ENCODE peak calls at places on chromosomes 5 and 9, in four cellular contexts. C is transverse colon, T is sigmoid colon, D is stomach. O is an unnamed sample.

GRCh38 chr5:143033535-143034260 is 263.5 kb downstream of the ARHGAP26 start:
- DNase-seq in C (no peak), D (no peak), T (no peak), O (no peak)

GRCh38 chr5:83368317-83368716 is 103.2 kb upstream of the VCAN start:
- DNase-seq in C (no peak), D (no peak), T (no peak), O (peak)

GRCh38 chr5:112878760-112879159 is 17.7 kb downstream of the SRP19 start:
- DNase-seq in D (no peak), T (no peak), C (no peak), O (no peak)

GRCh38 chr5:15008911-15009310 is 137.3 kb upstream of the ANKH start:
- DNase-seq in T (no peak), C (no peak), D (no peak), O (no peak)

GRCh38 chr9:114452219-114453169 is 52.8 kb downstream of the WHRN start:
- DNase-seq in T (no peak), C (peak), D (peak), O (no peak)

GRCh38 chr9:121120386-121120785 is 45.6 kb downstream of the CNTRL start:
- DNase-seq in T (no peak), D (no peak), C (no peak), O (no peak)

GRCh38 chr9:115649991-115650472 is 503.6 kb upstream of the PAPPA start:
- DNase-seq in D (peak), T (peak), C (peak), O (peak)

GRCh38 chr5:174750720-174751119 is 26.3 kb downstream of the MSX2 start:
- DNase-seq in D (no peak), C (no peak), T (no peak), O (no peak)

GRCh38 chr9:20783057-20784038 is 99.3 kb downstream of the FOCAD start:
- DNase-seq in C (no peak), T (no peak), D (no peak), O (no peak)

GRCh38 chr5:162096448-162096847 is 28.9 kb downstream of the GABRG2 start:
- DNase-seq in D (no peak), C (no peak), T (no peak), O (no peak)

GRCh38 chr5:139141841-139142240 is 56.3 kb downstream of the SIL1 start:
- DNase-seq in D (peak), C (peak), T (peak), O (peak)

GRCh38 chr9:84297162-84297821 is 43.3 kb downstream of the SLC28A3 start:
- DNase-seq in T (no peak), D (no peak), C (no peak), O (no peak)

GRCh38 chr5:140605879-140606278 is 27.1 kb downstream of the CD14 start:
- DNase-seq in D (no peak), T (no peak), C (no peak), O (no peak)

GRCh38 chr5:52693279-52693678 is 94.4 kb upstream of the ITGA1 start:
- DNase-seq in D (peak), T (peak), C (peak), O (peak)

GRCh38 chr9:116423149-116423548 is 264.0 kb upstream of the TRIM32 start:
- DNase-seq in D (no peak), C (no peak), T (no peak), O (no peak)

GRCh38 chr5:96129276-96129675 is 167.6 kb upstream of the ELL2 start:
- DNase-seq in D (no peak), T (no peak), C (no peak), O (no peak)

GRCh38 chr5:111227805-111228204 is 3.6 kb downstream of the CAMK4 start:
- DNase-seq in T (no peak), C (peak), D (no peak), O (no peak)

GRCh38 chr9:107147134-107147533 is 135.9 kb upstream of the RAD23B start:
- DNase-seq in D (no peak), T (no peak), C (no peak), O (no peak)

GRCh38 chr9:135506327-135507103 is 6.0 kb downstream of the MRPS2 start:
- DNase-seq in T (peak), D (no peak), C (no peak), O (peak)

GRCh38 chr9:81417885-81418284 is 271.5 kb downstream of the TLE1 start:
- DNase-seq in C (no peak), T (no peak), D (no peak), O (no peak)

GRCh38 chr5:8457187-8458037 is 588.5 kb downstream of the MTRR start:
- DNase-seq in D (peak), C (peak), T (peak), O (peak)

DNA sequence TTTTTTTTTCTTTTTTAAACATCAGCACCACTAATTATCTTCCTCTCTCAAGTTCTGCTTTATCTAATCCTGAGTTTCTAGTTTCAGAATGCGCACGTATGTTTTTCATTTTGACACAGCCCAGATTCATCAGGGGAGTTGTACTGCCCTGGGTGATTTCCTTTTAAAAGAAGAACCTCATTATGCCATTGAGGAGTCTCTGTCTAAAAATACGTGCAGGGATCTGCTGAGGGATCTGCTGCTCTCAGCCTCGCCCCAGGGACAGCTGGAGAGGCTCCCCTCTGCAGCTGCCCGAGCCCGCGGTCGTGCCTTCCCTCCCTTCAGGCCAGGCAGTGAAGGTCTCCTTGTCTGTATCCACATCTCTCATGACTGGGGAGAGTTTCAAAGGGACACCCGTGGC is 273.1 kb downstream of the ARHGEF28 start:
- DNase-seq in D (no peak), C (no peak), T (no peak), O (no peak)
- TF ChIP-seq EP300 in D (no peak), C (no peak), T (no peak), O (no peak)

GRCh38 chr9:93134018-93134739 is at the start of gene NINJ1:
- DNase-seq in T (peak), D (peak), C (peak), O (peak)
- TF ChIP-seq POLR2AphosphoS5 in T (peak), D (no peak), C (peak), O (peak)

GRCh38 chr5:133782736-133783135 is 170.4 kb upstream of the FSTL4 start:
- DNase-seq in T (no peak), D (no peak), C (no peak), O (no peak)

GRCh38 chr5:133783481-133783880 is 171.1 kb upstream of the FSTL4 start:
- DNase-seq in C (no peak), T (no peak), D (no peak), O (no peak)

GRCh38 chr5:133780619-133781280 is 168.4 kb upstream of the FSTL4 start:
- DNase-seq in C (no peak), T (no peak), D (no peak), O (no peak)

GRCh38 chr5:133779828-133780475 is 167.6 kb upstream of the FSTL4 start:
- DNase-seq in D (no peak), C (no peak), T (no peak), O (no peak)

DNA sequence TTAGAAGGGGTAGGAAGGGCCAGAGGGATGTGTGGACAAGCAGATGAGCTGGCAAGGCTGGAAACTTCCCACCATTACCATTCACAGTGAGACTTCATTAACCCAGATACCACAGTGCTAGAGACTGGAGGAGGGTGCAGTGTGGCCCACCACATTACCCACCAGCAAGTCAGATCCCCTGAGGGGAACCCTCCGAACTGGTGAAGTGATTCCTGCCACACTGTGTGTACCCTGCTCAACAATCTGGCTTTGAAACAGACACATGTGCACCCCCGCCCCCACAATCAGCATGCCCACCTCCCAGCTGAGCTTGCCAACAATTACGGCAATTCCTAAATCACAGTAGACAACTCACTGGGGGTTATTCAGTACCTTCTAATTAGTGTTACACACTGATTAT is 169.1 kb upstream of the FSTL4 start:
- DNase-seq in D (no peak), C (no peak), T (no peak), O (no peak)
- TF ChIP-seq POLR2A in D (no peak), C (no peak), T (no peak), O (no peak)

GRCh38 chr9:110175275-110175968 is 32.5 kb downstream of the C9orf152 start:
- DNase-seq in C (no peak), D (no peak), T (no peak), O (no peak)
- TF ChIP-seq EP300 in C (no peak), D (no peak), T (no peak), O (no peak)

DNA sequence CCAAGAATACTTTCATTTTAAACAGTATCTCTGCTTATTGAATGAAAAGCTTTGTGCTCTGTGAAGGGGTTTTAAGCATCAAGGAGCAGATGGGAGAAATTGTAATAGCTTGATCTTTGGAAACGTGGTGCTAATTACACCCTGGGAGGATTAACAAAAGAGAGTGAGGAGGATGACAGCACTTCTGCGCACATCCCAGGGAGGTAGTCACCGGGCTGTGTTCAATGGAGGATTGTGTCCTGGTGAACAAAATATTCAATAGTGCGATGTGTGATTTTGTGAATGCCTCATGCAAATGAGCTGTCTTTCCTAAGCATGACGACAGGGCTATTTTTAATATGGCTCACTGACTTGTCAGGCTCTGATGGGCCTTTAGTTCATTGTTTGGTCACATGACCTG is 477.3 kb upstream of the ADAMTS16 start:
- DNase-seq in C (no peak), T (no peak), D (no peak), O (no peak)
- TF ChIP-seq POLR2AphosphoS5 in C (no peak), T (no peak), D (no peak), O (no peak)

GRCh38 chr5:115813719-115814118 is 2.7 kb downstream of the CDO1 start:
- DNase-seq in C (no peak), D (no peak), T (no peak), O (no peak)

GRCh38 chr5:115812372-115812771 is 4.1 kb downstream of the CDO1 start:
- DNase-seq in D (no peak), T (no peak), C (no peak), O (no peak)

GRCh38 chr5:115809946-115810345 is 6.5 kb downstream of the CDO1 start:
- DNase-seq in D (no peak), C (no peak), T (no peak), O (no peak)

GRCh38 chr5:115811406-115811805 is 5.1 kb downstream of the CDO1 start:
- DNase-seq in D (no peak), C (no peak), T (no peak), O (no peak)

GRCh38 chr5:115810776-115811175 is 5.7 kb downstream of the CDO1 start:
- DNase-seq in T (no peak), D (no peak), C (no peak), O (no peak)
- TF ChIP-seq POLR2A in T (no peak), D (no peak), C (no peak), O (no peak)

DNA sequence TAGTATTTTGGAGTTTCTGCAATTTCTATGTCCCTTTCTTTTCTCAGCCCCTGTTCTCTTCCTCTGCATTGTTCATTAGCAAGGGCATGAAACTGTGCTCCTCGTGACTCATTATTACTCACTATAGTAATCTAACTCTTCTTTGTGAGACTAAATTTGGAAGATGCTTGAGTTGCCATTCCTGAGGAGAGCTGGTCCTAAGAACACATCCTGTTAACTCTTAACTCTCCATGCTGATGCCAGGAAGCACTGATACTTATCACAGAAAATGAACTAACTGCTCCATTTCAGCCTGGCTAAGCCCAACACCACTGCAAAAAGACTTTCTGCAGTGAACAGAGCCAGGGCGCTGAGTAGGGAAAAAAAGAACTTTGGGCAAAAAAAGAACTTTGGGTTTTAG is 10.6 kb upstream of the CSNK1A1 start:
- DNase-seq in T (no peak), D (no peak), C (no peak), O (no peak)
- TF ChIP-seq EP300 in T (no peak), D (no peak), C (no peak), O (no peak)

GRCh38 chr9:33329117-33329563 is 38.8 kb downstream of the NFX1 start:
- DNase-seq in T (peak), D (peak), C (peak), O (no peak)
- TF ChIP-seq POLR2AphosphoS5 in T (peak), D (peak), C (peak), O (peak)